ENCODE peak calls at places on chromosomes 12 and 14, in four cellular contexts. C is bronchial epithelial cell, Y is tibial nerve, X is NCI-H1417. F is an unnamed sample.

GRCh38 chr14:102481791-102482238 is 27.8 kb downstream of the ANKRD9 start:
- DNase-seq in C (peak), Y (no peak), X (no peak), F (peak)

GRCh38 chr14:84527706-84528105 is 1002.2 kb upstream of the FLRT2 start:
- DNase-seq in C (no peak), Y (no peak), X (no peak), F (no peak)

GRCh38 chr12:95201056-95201670 is 16.1 kb downstream of the FGD6 start:
- DNase-seq in C (peak), Y (no peak), X (no peak), F (peak)

GRCh38 chr14:72172075-72172474 is 239.8 kb downstream of the RGS6 start:
- DNase-seq in C (no peak), Y (no peak), X (peak), F (no peak)

GRCh38 chr12:82968644-82969339 is 282.1 kb downstream of the TMTC2 start:
- DNase-seq in C (no peak), Y (no peak), X (no peak), F (no peak)

GRCh38 chr12:94172973-94173372 is 24.6 kb downstream of the PLXNC1 start:
- DNase-seq in C (peak), Y (no peak), X (no peak), F (no peak)

GRCh38 chr14:65599375-65599774 is 186.8 kb downstream of the FUT8 start:
- DNase-seq in C (no peak), Y (no peak), X (no peak), F (no peak)

GRCh38 chr12:124213606-124214347 is 81.1 kb upstream of the RFLNA start:
- DNase-seq in C (no peak), Y (no peak), X (no peak), F (no peak)

GRCh38 chr14:29805415-29806123 is 122.1 kb downstream of the PRKD1 start:
- DNase-seq in C (peak), Y (peak), X (no peak), F (peak)

GRCh38 chr14:96246535-96246839 is 9.5 kb upstream of the BDKRB1 start:
- DNase-seq in C (peak), Y (no peak), X (no peak), F (peak)

GRCh38 chr14:47674546-47675238 is 713 bp downstream of the MDGA2 start:
- DNase-seq in C (no peak), Y (no peak), X (no peak), F (no peak)

GRCh38 chr12:34403706-34404376 is 381.5 kb downstream of the ALG10 start:
- DNase-seq in C (no peak), Y (no peak), X (no peak), F (no peak)

GRCh38 chr12:16573652-16574077 is 32.3 kb downstream of the LMO3 start:
- DNase-seq in C (peak), Y (peak), X (peak), F (no peak)

GRCh38 chr12:7995266-7995963 is 37.1 kb upstream of the FOXJ2 start:
- DNase-seq in C (peak), Y (peak), X (peak), F (peak)

GRCh38 chr12:42129595-42130204 is 15.0 kb downstream of the GXYLT1 start:
- DNase-seq in C (peak), Y (peak), X (peak), F (peak)

GRCh38 chr12:57089259-57090245 is 638 bp downstream of the NAB2 start:
- DNase-seq in C (no peak), Y (peak), X (peak), F (no peak)

GRCh38 chr12:57554897-57555296 is 5.1 kb downstream of the KIF5A start:
- DNase-seq in C (no peak), Y (no peak), X (peak), F (no peak)

GRCh38 chr14:30607156-30607780 is 14.9 kb upstream of the SCFD1 start:
- DNase-seq in C (no peak), Y (no peak), X (no peak), F (no peak)

GRCh38 chr14:32473476-32473875 is 144.4 kb downstream of the AKAP6 start:
- DNase-seq in C (peak), Y (peak), X (no peak), F (peak)

GRCh38 chr12:81253360-81253759 is 175.5 kb downstream of the ACSS3 start:
- DNase-seq in C (no peak), Y (no peak), X (no peak), F (no peak)

GRCh38 chr14:69716483-69717187 is 50.3 kb upstream of the SRSF5 start:
- DNase-seq in C (peak), Y (no peak), X (no peak), F (no peak)

GRCh38 chr12:6961695-6962284 is 8.7 kb downstream of the PHB2 start:
- DNase-seq in C (peak), Y (no peak), X (peak), F (peak)

GRCh38 chr12:124477109-124477915 is 90.1 kb downstream of the NCOR2 start:
- DNase-seq in C (no peak), Y (no peak), X (no peak), F (no peak)

GRCh38 chr14:24913746-24914145 is 136.2 kb downstream of the STXBP6 start:
- DNase-seq in C (no peak), Y (no peak), X (no peak), F (no peak)

GRCh38 chr14:73725116-73726024 is 11.2 kb upstream of the PNMA1 start:
- DNase-seq in C (no peak), Y (peak), X (no peak), F (no peak)

GRCh38 chr12:26938660-26939185 is 453 bp downstream of the FGFR1OP2 start:
- DNase-seq in C (peak), Y (peak), X (peak), F (peak)

GRCh38 chr14:88793259-88793625 is 489 bp upstream of the EML5 start:
- DNase-seq in C (no peak), Y (no peak), X (peak), F (no peak)

F was measured in SW480.